ENCODE peak calls at places on chromosomes 5 and 9, in six cellular contexts. J is activated T-cell treated with anti-CD3 and anti-CD28 coated beads for 24 hours; B is stimulated activated CD4-positive, alpha-beta T cell treated with anti-CD3 and anti-CD28 coated beads, Interleukin-15, amount 100 ng/mL, for 1 hour; R is psoas muscle; I is hypothalamus; K is ELR. H is an unnamed sample.

GRCh38 chr9:8895498-8896224 is 1096.1 kb upstream of the DMAC1 start:
- DNase-seq in R (no peak), J (no peak), B (no peak), K (no peak), I (no peak), H (peak; percentile 90)

GRCh38 chr9:116450378-116451139 is 236.5 kb upstream of the TRIM32 start:
- DNase-seq in I (no peak), B (no peak), K (peak; percentile 11), J (no peak), R (no peak), H (no peak)

GRCh38 chr5:120366047-120366446 is 98.1 kb upstream of the PRR16 start:
- DNase-seq in J (no peak), K (peak; percentile 39), I (no peak), R (no peak), B (no peak), H (no peak)

GRCh38 chr5:170262061-170262764 is 29.4 kb downstream of the C5orf58 start:
- DNase-seq in I (no peak), R (no peak), J (no peak), B (no peak), K (no peak), H (no peak)

GRCh38 chr5:118882666-118883065 is 105.7 kb downstream of the DTWD2 start:
- DNase-seq in B (no peak), I (no peak), K (no peak), R (no peak), J (no peak), H (peak; percentile 2)

GRCh38 chr9:14062449-14063187 is 251.3 kb downstream of the NFIB start:
- DNase-seq in J (no peak), K (peak; percentile 12), I (no peak), B (no peak), R (no peak), H (no peak)

GRCh38 chr9:17588395-17588794 is 9.5 kb downstream of the SH3GL2 start:
- DNase-seq in K (no peak), I (no peak), J (no peak), R (no peak), B (no peak), H (no peak)

GRCh38 chr5:100838048-100838473 is 65.0 kb downstream of the ST8SIA4 start:
- DNase-seq in K (peak; percentile 29), B (no peak), I (no peak), J (no peak), R (no peak), H (no peak)

GRCh38 chr9:94901019-94901363 is 174.5 kb downstream of the AOPEP start:
- DNase-seq in B (no peak), K (no peak), I (no peak), R (no peak), J (no peak), H (no peak)

GRCh38 chr9:22693151-22693550 is 246.5 kb downstream of the DMRTA1 start:
- DNase-seq in B (no peak), J (no peak), K (peak; percentile 0), I (no peak), R (no peak), H (no peak)

GRCh38 chr5:108472237-108472636 is 90.3 kb upstream of the FBXL17 start:
- DNase-seq in K (peak; percentile 19), R (no peak), B (no peak), J (no peak), I (no peak), H (no peak)

GRCh38 chr9:9231946-9232345 is 1380.9 kb downstream of the PTPRD start:
- DNase-seq in R (no peak), B (no peak), K (no peak), I (no peak), J (no peak), H (no peak)

GRCh38 chr5:27906911-27907590 is 868.7 kb upstream of the CDH9 start:
- DNase-seq in R (no peak), K (peak; percentile 6), I (no peak), J (no peak), B (no peak), H (no peak)

GRCh38 chr9:135521608-135522095 is 412 bp downstream of the LCN1 start:
- DNase-seq in I (no peak), R (no peak), K (no peak), J (no peak), B (no peak), H (no peak)

GRCh38 chr5:54388811-54389210 is 66.7 kb upstream of the HSPB3 start:
- DNase-seq in R (no peak), I (no peak), K (no peak), B (no peak), J (no peak), H (no peak)

GRCh38 chr9:126376903-126377342 is 50.3 kb downstream of the MVB12B start:
- DNase-seq in I (no peak), R (no peak), B (no peak), J (no peak), K (no peak), H (peak; percentile 86)

GRCh38 chr5:33091571-33092363 is 349.0 kb upstream of the TARS1 start:
- DNase-seq in R (no peak), B (no peak), I (no peak), K (peak; percentile 68), J (no peak), H (no peak)

GRCh38 chr9:104068546-104068945 is 25.6 kb upstream of the SMC2 start:
- DNase-seq in B (no peak), R (no peak), I (no peak), K (peak; percentile 33), J (no peak), H (no peak)

GRCh38 chr9:14515564-14516198 is 177.6 kb downstream of the ZDHHC21 start:
- DNase-seq in R (peak; percentile 73), J (no peak), B (no peak), I (peak; percentile 19), K (no peak), H (no peak)

GRCh38 chr9:137665697-137666504 is 47.1 kb downstream of the EHMT1 start:
- DNase-seq in I (peak; percentile 45), K (no peak), B (no peak), R (no peak), J (no peak), H (peak; percentile 67)

H was measured in globus pallidus.